ENCODE peak calls at places on chromosome 19, in six cellular contexts. W is brain microvascular endothelial cell, V is A549, G is cardiac muscle cell, Y is heart left ventricle, J is psoas muscle. O is an unnamed sample.

GRCh38 chr19:53892981-53893325 is 11.0 kb downstream of the PRKCG start:
- DNase-seq in V (no peak), J (peak), Y (no peak), G (no peak), W (no peak), O (no peak)

GRCh38 chr19:17336872-17337674 is at the start of gene GTPBP3:
- DNase-seq in Y (peak), G (peak), W (peak), V (peak), J (peak), O (peak)

GRCh38 chr19:13087795-13088537 is 14.7 kb downstream of the LYL1 start:
- DNase-seq in V (no peak), G (no peak), W (no peak), J (no peak), Y (no peak), O (no peak)

GRCh38 chr19:35142531-35143230 is 374 bp upstream of the FXYD7 start:
- DNase-seq in W (no peak), G (peak), V (peak), J (peak), Y (peak), O (no peak)

GRCh38 chr19:21197589-21198295 is 55.9 kb downstream of the ZNF431 start:
- DNase-seq in V (no peak), Y (no peak), W (no peak), J (no peak), G (peak), O (no peak)

GRCh38 chr19:35843676-35844481 is 8.4 kb downstream of the NPHS1 start:
- DNase-seq in W (no peak), G (peak), V (peak), J (no peak), Y (no peak), O (no peak)

GRCh38 chr19:14554382-14554812 is 17.5 kb downstream of the NDUFB7 start:
- DNase-seq in Y (no peak), G (no peak), J (no peak), V (no peak), W (no peak), O (no peak)

GRCh38 chr19:54462713-54463530 is 656 bp downstream of the LENG9 start:
- DNase-seq in V (no peak), J (peak), W (peak), G (peak), Y (peak), O (no peak)

GRCh38 chr19:36527873-36528193 is 238 bp downstream of the ZNF260 start:
- DNase-seq in Y (no peak), G (no peak), W (no peak), J (no peak), V (no peak), O (no peak)

GRCh38 chr19:2331601-2332246 is 3.2 kb downstream of the SPPL2B start:
- DNase-seq in W (no peak), Y (no peak), V (no peak), G (no peak), J (peak), O (no peak)

GRCh38 chr19:31338069-31338767 is 11.0 kb downstream of the TSHZ3 start:
- DNase-seq in G (peak), J (peak), W (peak), Y (peak), V (peak), O (no peak)

GRCh38 chr19:32686847-32687450 is 4.7 kb upstream of the NUDT19 start:
- DNase-seq in J (no peak), W (no peak), V (no peak), Y (no peak), G (no peak), O (no peak)

GRCh38 chr19:14023404-14024235 is 4.3 kb upstream of the RLN3 start:
- DNase-seq in W (peak), G (peak), J (peak), Y (no peak), V (peak), O (no peak)

GRCh38 chr19:13428352-13428751 is 77.9 kb downstream of the CACNA1A start:
- DNase-seq in J (no peak), Y (no peak), W (peak), V (no peak), G (peak), O (no peak)

GRCh38 chr19:6103217-6103644 is 7.1 kb downstream of the RFX2 start:
- DNase-seq in W (peak), V (no peak), J (peak), Y (peak), G (peak), O (no peak)

GRCh38 chr19:17076539-17076919 is 952 bp downstream of the MYO9B start:
- DNase-seq in V (no peak), J (no peak), G (no peak), Y (no peak), W (no peak), O (no peak)

GRCh38 chr19:38265213-38265861 is 964 bp downstream of the SPINT2 start:
- DNase-seq in V (peak), G (no peak), J (no peak), Y (no peak), W (no peak), O (no peak)

GRCh38 chr19:6172074-6172863 is 36.8 kb downstream of the ACSBG2 start:
- DNase-seq in G (peak), W (no peak), Y (no peak), J (no peak), V (no peak), O (no peak)

GRCh38 chr19:584240-585001 is 5.3 kb upstream of the HCN2 start:
- DNase-seq in Y (peak), W (no peak), V (no peak), J (peak), G (peak), O (no peak)

GRCh38 chr19:40592170-40592569 is 9.0 kb upstream of the LTBP4 start:
- DNase-seq in G (peak), W (peak), J (no peak), Y (no peak), V (peak), O (no peak)

GRCh38 chr19:54418030-54418929 is 3.0 kb downstream of the TTYH1 start:
- DNase-seq in W (peak), G (peak), J (no peak), V (no peak), Y (no peak), O (no peak)

GRCh38 chr19:12801466-12802266 is at the start of the genes PRDX2 and THSD8:
- DNase-seq in Y (peak), V (no peak), W (no peak), J (peak), G (peak), O (no peak)

GRCh38 chr19:40365613-40366401 is 17.3 kb downstream of the PLD3 start:
- DNase-seq in Y (peak), J (no peak), G (peak), V (peak), W (peak), O (no peak)

GRCh38 chr19:33905937-33906577 is 109.4 kb downstream of the KCTD15 start:
- DNase-seq in G (peak), Y (peak), J (peak), V (peak), W (peak), O (no peak)

GRCh38 chr19:45068041-45068440 is 8.2 kb downstream of the ZNF296 start:
- DNase-seq in J (no peak), G (no peak), V (no peak), W (no peak), Y (no peak), O (no peak)

GRCh38 chr19:16678498-16678897 is 17.6 kb downstream of the TMEM38A start:
- DNase-seq in W (no peak), J (no peak), Y (no peak), G (no peak), V (no peak), O (no peak)

GRCh38 chr19:2974342-2974932 is 2.9 kb upstream of the TLE6 start:
- DNase-seq in G (peak), W (peak), J (peak), V (no peak), Y (no peak), O (no peak)

GRCh38 chr19:51131780-51132680 is 7.3 kb downstream of the SIGLEC9 start:
- DNase-seq in J (no peak), G (peak), W (peak), Y (no peak), V (no peak), O (no peak)

GRCh38 chr19:47209323-47210179 is 21.4 kb downstream of the BBC3 start:
- DNase-seq in G (no peak), W (no peak), Y (no peak), J (no peak), V (no peak), O (no peak)

GRCh38 chr19:28598861-28599260 is 614.1 kb downstream of the UQCRFS1 start:
- DNase-seq in G (no peak), Y (no peak), W (no peak), V (no peak), J (no peak), O (no peak)

GRCh38 chr19:34305221-34306058 is 51.1 kb downstream of the GARRE1 start:
- DNase-seq in W (no peak), G (peak), Y (no peak), J (no peak), V (no peak), O (no peak)

GRCh38 chr19:21362291-21362690 is 3.5 kb downstream of the ZNF738 start:
- DNase-seq in V (no peak), J (no peak), W (no peak), Y (no peak), G (no peak), O (no peak)

GRCh38 chr19:48284891-48285290 is 15.0 kb downstream of the ZNF114 start:
- DNase-seq in V (no peak), W (peak), Y (no peak), G (peak), J (no peak), O (no peak)

GRCh38 chr19:48510421-48511268 is 990 bp downstream of the LMTK3 start:
- DNase-seq in V (no peak), G (peak), J (peak), Y (peak), W (peak), O (no peak)

GRCh38 chr19:49862411-49863253 is 4.7 kb downstream of the PNKP start:
- DNase-seq in J (peak), W (no peak), G (no peak), V (no peak), Y (no peak), O (no peak)

GRCh38 chr19:2503521-2504109 is 27.7 kb downstream of the GADD45B start:
- DNase-seq in V (no peak), W (peak), J (no peak), G (peak), Y (no peak), O (no peak)

DNA sequence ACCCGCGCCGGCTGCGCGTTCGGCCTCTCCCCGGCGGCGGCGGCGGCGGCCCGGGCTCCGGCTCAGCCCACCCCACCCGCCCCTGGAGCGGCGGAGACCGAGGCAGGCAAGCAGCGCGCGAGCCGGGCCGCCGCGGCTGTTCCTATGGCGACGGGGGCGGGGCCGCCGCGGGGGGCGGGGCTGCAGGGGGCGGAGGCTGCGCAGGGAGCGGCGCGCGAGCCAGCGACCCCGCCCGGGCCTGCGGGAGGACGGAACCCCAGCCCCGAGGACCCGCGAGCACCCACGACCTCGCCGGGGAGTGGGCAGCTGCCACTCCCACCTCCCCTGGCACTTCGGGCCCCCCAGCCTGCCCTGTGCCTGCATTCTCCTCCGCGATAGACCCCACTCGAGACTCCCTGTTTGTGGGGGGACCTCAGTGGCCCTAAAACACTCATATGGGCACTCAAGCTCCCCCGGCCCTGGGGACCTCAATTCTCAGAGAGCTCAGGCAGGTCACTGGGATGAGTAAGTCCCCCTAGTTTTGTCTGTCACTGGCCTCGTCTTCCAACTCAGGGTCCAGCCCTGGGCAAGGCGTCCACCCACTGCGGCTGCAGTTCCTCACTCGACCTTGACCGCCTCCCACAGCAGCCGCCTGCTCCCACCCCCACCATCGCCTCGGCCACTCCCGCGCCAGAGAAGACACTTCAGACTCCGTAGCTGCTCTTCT is at the start of gene CTXN1:
- DNase-seq in Y (peak), W (no peak), G (peak), J (peak), V (peak), O (no peak)
- H3K4me3 ChIP-seq in Y (peak), W (peak), G (peak), J (peak), V (peak), O (peak)

GRCh38 chr19:58395979-58396627 is 647 bp downstream of the RNF225 start:
- DNase-seq in W (no peak), G (peak), J (no peak), Y (no peak), V (no peak), O (no peak)
- TF ChIP-seq CTCF in W (no peak), G (no peak), J (no peak), Y (no peak), V (no peak), O (no peak)

DNA sequence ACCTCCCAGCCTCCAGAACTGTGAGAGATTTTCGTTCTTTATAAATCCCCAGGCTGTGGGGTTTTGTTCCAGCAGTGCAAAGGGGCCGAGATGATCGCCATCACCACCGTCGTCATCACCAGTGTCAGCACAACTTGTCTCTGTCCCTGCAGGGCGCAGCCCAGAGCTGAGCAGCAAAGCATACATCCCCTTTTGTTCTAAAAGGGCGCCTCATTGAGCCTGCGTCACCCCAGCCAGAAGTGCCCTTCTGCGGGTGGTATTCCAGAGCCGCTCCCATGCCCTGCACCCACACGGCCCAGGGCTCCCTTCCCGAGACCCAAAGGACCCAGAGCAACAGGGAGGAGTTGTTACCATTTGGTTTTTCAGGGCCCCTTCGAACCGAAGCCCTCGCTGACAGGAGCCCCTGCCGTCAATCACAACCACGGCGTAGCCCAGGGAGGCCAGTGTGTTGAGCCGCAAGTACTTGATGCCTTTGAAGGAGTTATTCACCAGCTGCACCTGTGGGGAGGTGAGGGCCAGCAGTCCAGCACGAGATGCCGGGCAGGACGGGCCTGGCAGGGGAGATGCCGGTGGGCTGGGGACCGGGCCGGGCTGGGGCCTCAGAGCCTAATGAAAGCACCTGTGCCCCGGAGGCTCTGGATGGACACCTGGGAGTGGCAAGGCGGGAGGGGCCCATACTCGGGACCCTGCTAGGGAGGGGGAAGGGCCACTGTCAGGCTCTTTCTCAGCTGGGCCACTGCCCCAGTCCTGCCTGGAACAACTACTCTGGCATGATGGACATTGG is 14.4 kb upstream of the MYDGF start:
- DNase-seq in Y (no peak), J (no peak), V (no peak), W (no peak), G (no peak), O (no peak)
- H3K4me3 ChIP-seq in Y (no peak), J (no peak), V (no peak), W (no peak), G (no peak), O (no peak)

DNA sequence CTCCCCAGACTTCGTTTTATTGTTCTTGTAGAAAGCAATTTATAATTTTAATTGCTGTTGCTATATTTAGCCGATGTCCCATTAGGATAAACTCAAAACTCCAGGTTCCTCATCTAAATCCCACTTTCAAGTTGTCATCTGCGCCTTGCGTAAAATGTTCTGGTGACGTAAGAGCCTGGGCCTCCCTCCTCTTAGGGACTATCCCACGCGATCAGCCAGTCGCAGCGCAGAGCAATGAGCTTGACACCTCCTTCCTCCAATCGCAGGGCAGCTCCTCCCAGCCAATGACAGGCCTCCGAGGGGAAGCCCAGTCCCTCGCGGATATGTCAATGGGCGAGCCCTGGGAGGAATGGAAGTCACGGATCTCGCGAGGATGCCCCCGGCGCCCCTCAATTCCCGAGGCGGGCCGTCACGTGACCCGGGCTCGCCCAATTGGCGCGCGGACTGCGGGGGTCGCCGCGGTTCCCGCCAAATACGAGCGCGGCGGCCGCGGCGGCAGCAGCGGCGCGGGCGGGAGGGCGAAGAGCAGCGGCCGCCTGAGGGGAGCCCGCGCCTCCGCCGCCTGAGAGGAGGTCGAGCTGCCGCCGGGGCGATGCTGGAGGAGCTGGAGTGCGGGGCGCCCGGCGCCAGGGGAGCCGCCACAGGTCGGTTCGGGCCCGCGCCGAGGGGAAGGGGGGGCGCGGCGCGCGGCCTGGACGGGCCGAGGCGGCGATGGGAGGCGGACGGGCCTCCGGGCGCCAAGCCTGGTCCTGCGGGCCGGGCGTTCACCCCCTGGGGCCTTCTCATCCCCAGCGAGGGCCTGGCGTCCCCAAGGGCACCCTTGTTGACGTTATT is at the start of gene CHAF1A:
- DNase-seq in W (peak), Y (peak), J (peak), G (peak), V (peak), O (peak)
- TF ChIP-seq CTCF in W (no peak), Y (no peak), J (no peak), G (no peak), V (no peak), O (no peak)

GRCh38 chr19:15613338-15613737 is 1.7 kb upstream of the CYP4F8 start:
- DNase-seq in V (no peak), W (no peak), Y (no peak), J (no peak), G (no peak), O (no peak)
- H3K4me3 ChIP-seq in V (no peak), W (no peak), Y (no peak), J (no peak), G (no peak), O (no peak)

GRCh38 chr19:10132848-10133350 is 13.2 kb upstream of the EIF3G start:
- DNase-seq in W (no peak), Y (no peak), G (no peak), J (no peak), V (no peak), O (no peak)

GRCh38 chr19:10136936-10137335 is 17.2 kb upstream of the EIF3G start:
- DNase-seq in V (no peak), J (no peak), W (no peak), G (no peak), Y (no peak), O (no peak)

GRCh38 chr19:10134040-10134439 is 14.3 kb upstream of the EIF3G start:
- DNase-seq in G (no peak), V (no peak), Y (no peak), W (no peak), J (no peak), O (no peak)

GRCh38 chr19:10137751-10138682 is 18.3 kb upstream of the EIF3G start:
- DNase-seq in V (no peak), G (no peak), Y (no peak), W (no peak), J (no peak), O (no peak)

DNA sequence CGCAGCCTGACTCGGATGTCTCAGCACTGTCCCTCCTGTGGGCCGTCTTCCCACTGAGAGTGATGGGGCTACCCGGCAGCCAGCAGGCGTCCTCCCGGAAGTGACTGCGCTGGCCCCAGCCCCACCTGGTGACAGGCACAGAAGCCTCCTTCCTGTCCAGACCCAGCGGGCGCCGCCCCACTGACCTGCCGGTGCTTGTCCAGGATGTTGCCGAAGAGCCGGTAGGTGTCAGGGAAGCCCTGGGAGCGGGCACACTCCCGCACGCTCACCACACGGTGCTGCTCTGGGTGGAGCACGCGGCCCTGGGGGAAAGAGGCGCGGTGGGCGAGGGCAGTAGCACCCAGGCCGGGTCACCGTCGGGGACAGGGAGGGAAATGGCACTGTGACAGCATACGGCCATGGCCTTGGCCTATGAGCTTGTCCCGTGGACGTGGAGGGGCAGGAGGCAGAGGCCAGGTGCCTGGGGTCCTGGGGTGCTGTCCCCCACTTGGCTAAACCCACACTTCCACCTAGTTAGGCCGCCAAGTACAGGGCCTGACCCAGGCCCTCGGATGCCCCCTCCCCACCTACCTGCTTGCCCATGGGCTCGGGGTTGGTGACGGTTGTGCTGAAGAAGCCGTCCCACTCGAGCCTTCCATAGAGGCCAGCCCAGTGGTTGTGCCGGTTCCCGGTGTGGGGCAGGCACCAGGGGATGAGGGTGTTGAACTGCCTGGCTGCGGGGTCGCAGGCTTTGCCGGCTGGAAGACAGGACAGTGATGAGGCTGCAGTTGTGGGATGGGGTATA is 16.0 kb upstream of the EIF3G start:
- DNase-seq in W (no peak), V (no peak), Y (no peak), G (no peak), J (no peak), O (no peak)
- TF ChIP-seq CTCF in W (no peak), V (no peak), Y (no peak), G (no peak), J (no peak), O (no peak)

GRCh38 chr19:11694533-11695439 is 44.0 kb downstream of the ZNF823 start:
- DNase-seq in Y (peak), W (peak), J (peak), G (peak), V (no peak), O (peak)

GRCh38 chr19:11692127-11692790 is 46.5 kb downstream of the ZNF823 start:
- DNase-seq in J (no peak), V (no peak), Y (no peak), W (no peak), G (no peak), O (no peak)

GRCh38 chr19:11697284-11697855 is 41.4 kb downstream of the ZNF823 start:
- DNase-seq in Y (no peak), W (no peak), V (no peak), J (no peak), G (no peak), O (no peak)

GRCh38 chr19:11698231-11698630 is 40.5 kb downstream of the ZNF823 start:
- DNase-seq in Y (no peak), G (no peak), W (no peak), J (no peak), V (no peak), O (no peak)

GRCh38 chr19:11693505-11694499 is 44.9 kb downstream of the ZNF823 start:
- DNase-seq in G (peak), V (no peak), J (no peak), Y (no peak), W (peak), O (no peak)
- H3K4me3 ChIP-seq in G (peak), V (no peak), J (peak), Y (peak), W (peak), O (peak)

O was measured in GM12864.